ENCODE peak calls at places on chromosomes 3 and 15, in six cellular contexts. A, U, E, N, H and K are unnamed samples.
A peak's percentile ranks its signal among the peaks of the same experiment; 100 is the strongest.

GRCh38 chr3:125381743-125382142 is 6.6 kb upstream of the ZNF148 start:
- DNase-seq in A (no peak), U (no peak), E (no peak), N (no peak), H (no peak), K (no peak)

GRCh38 chr15:39782441-39783138 is at the start of gene FSIP1:
- DNase-seq in A (peak; percentile 97), U (peak; percentile 98), E (peak; percentile 91), N (peak; percentile 98), H (peak; percentile 97), K (peak; percentile 98)

GRCh38 chr15:36914962-36915808 is 185.2 kb downstream of the MEIS2 start:
- DNase-seq in A (peak; percentile 91), U (no peak), E (no peak), N (no peak), H (no peak), K (no peak)

GRCh38 chr3:186967686-186968085 is 37.4 kb downstream of the ST6GAL1 start:
- DNase-seq in A (no peak), U (no peak), E (no peak), N (peak; percentile 39), H (peak; percentile 56), K (no peak)

GRCh38 chr3:46992231-46992630 is 12.8 kb downstream of the NBEAL2 start:
- DNase-seq in A (no peak), U (no peak), E (no peak), N (no peak), H (peak; percentile 40), K (no peak)

GRCh38 chr3:25548836-25549235 is 115.9 kb downstream of the TOP2B start:
- DNase-seq in A (no peak), U (no peak), E (no peak), N (no peak), H (no peak), K (no peak)

GRCh38 chr15:68599560-68600071 is 20.8 kb downstream of the CORO2B start:
- DNase-seq in A (peak; percentile 61), U (peak; percentile 92), E (no peak), N (peak; percentile 65), H (peak; percentile 46), K (peak; percentile 98)

GRCh38 chr3:109353057-109353456 is 15.7 kb upstream of the DPPA4 start:
- DNase-seq in A (peak; percentile 21), U (no peak), E (no peak), N (no peak), H (no peak), K (no peak)

GRCh38 chr3:18732474-18732873 is 307.3 kb upstream of the SATB1 start:
- DNase-seq in A (peak; percentile 47), U (no peak), E (no peak), N (no peak), H (no peak), K (no peak)

GRCh38 chr3:109023656-109024254 is 70.1 kb upstream of the GUCA1C start:
- DNase-seq in A (peak; percentile 64), U (peak; percentile 59), E (no peak), N (peak; percentile 17), H (no peak), K (peak; percentile 71)

GRCh38 chr3:178584722-178585121 is 48.5 kb downstream of the KCNMB2 start:
- DNase-seq in A (no peak), U (no peak), E (no peak), N (no peak), H (no peak), K (no peak)

GRCh38 chr3:183912895-183913579 is 28.4 kb upstream of the PARL start:
- DNase-seq in A (no peak), U (no peak), E (no peak), N (no peak), H (no peak), K (no peak)

GRCh38 chr15:43520138-43520537 is 2.7 kb downstream of the MAP1A start:
- DNase-seq in A (no peak), U (no peak), E (no peak), N (no peak), H (no peak), K (no peak)

GRCh38 chr3:58175429-58176184 is 35.2 kb downstream of the DNASE1L3 start:
- DNase-seq in A (peak; percentile 72), U (no peak), E (no peak), N (no peak), H (no peak), K (no peak)

GRCh38 chr3:172076212-172076611 is 36.8 kb downstream of the FNDC3B start:
- DNase-seq in A (no peak), U (no peak), E (no peak), N (no peak), H (no peak), K (no peak)

GRCh38 chr15:95620934-95621579 is 709.4 kb upstream of the NR2F2 start:
- DNase-seq in A (peak; percentile 82), U (no peak), E (no peak), N (no peak), H (no peak), K (no peak)

GRCh38 chr3:157335677-157336076 is 101.0 kb upstream of the PTX3 start:
- DNase-seq in A (peak; percentile 85), U (peak; percentile 79), E (no peak), N (no peak), H (no peak), K (no peak)

GRCh38 chr15:25391971-25392733 is 46.7 kb downstream of the UBE3A start:
- DNase-seq in A (peak; percentile 44), U (peak; percentile 67), E (no peak), N (no peak), H (no peak), K (no peak)

GRCh38 chr3:99901200-99901926 is 83.7 kb downstream of the CMSS1 start:
- DNase-seq in A (peak; percentile 82), U (peak; percentile 71), E (no peak), N (no peak), H (no peak), K (no peak)

GRCh38 chr3:184733181-184733580 is 21.3 kb upstream of the MAGEF1 start:
- DNase-seq in A (no peak), U (no peak), E (no peak), N (no peak), H (no peak), K (no peak)

GRCh38 chr15:95485367-95485766 is 845.1 kb upstream of the NR2F2 start:
- DNase-seq in A (no peak), U (no peak), E (no peak), N (no peak), H (no peak), K (no peak)

GRCh38 chr3:32780071-32780734 is 37.6 kb upstream of the TRIM71 start:
- DNase-seq in A (no peak), U (no peak), E (no peak), N (no peak), H (no peak), K (peak; percentile 56)

GRCh38 chr3:129106320-129106719 is 15.3 kb downstream of the RAB43 start:
- DNase-seq in A (no peak), U (no peak), E (no peak), N (peak; percentile 41), H (no peak), K (no peak)

GRCh38 chr3:9746330-9746729 is 3.4 kb upstream of the OGG1 start:
- DNase-seq in A (peak; percentile 94), U (no peak), E (no peak), N (no peak), H (no peak), K (no peak)

GRCh38 chr3:12584091-12584490 is 27.2 kb downstream of the MKRN2 start:
- DNase-seq in A (no peak), U (no peak), E (no peak), N (no peak), H (no peak), K (no peak)

GRCh38 chr3:125961289-125961589 is 7.7 kb upstream of the ROPN1B start:
- DNase-seq in A (no peak), U (no peak), E (no peak), N (no peak), H (no peak), K (no peak)